ENCODE peak calls at places on chromosome 11, in five cellular contexts. D, R, P, K and O are unnamed samples.

GRCh38 chr11:1230121-1230455 is 7.2 kb downstream of the MUC5B start:
- DNase-seq in D (no peak), R (no peak), P (no peak), K (peak; percentile 46), O (no peak)

GRCh38 chr11:19723572-19724342 is 11.1 kb downstream of the NAV2 start:
- DNase-seq in D (peak; percentile 56), R (peak; percentile 20), P (peak; percentile 92), K (peak; percentile 84), O (no peak)

GRCh38 chr11:14094481-14095037 is 132.0 kb downstream of the SPON1 start:
- DNase-seq in D (no peak), R (no peak), P (no peak), K (no peak), O (no peak)

GRCh38 chr11:57327721-57328120 is 3.0 kb upstream of the TNKS1BP1 start:
- DNase-seq in D (no peak), R (no peak), P (no peak), K (no peak), O (no peak)

GRCh38 chr11:44987506-44987905 is 36.8 kb upstream of the TP53I11 start:
- DNase-seq in D (no peak), R (no peak), P (no peak), K (peak; percentile 46), O (no peak)

GRCh38 chr11:62013266-62014157 is 46.1 kb upstream of the FTH1 start:
- DNase-seq in D (no peak), R (no peak), P (no peak), K (no peak), O (no peak)

GRCh38 chr11:79332017-79332416 is 108.8 kb downstream of the TENM4 start:
- DNase-seq in D (no peak), R (no peak), P (no peak), K (no peak), O (no peak)

GRCh38 chr11:26553182-26553581 is 18.9 kb downstream of the MUC15 start:
- DNase-seq in D (no peak), R (no peak), P (no peak), K (no peak), O (no peak)

GRCh38 chr11:37343279-37343678 is 745.2 kb upstream of the RAG2 start:
- DNase-seq in D (no peak), R (no peak), P (no peak), K (no peak), O (no peak)

GRCh38 chr11:100459791-100460190 is 227.3 kb upstream of the ARHGAP42 start:
- DNase-seq in D (no peak), R (no peak), P (no peak), K (no peak), O (no peak)

GRCh38 chr11:75184051-75184450 is 33.1 kb downstream of the SLCO2B1 start:
- DNase-seq in D (no peak), R (no peak), P (no peak), K (no peak), O (no peak)

GRCh38 chr11:133064152-133064877 is 468.0 kb downstream of the OPCML start:
- DNase-seq in D (no peak), R (no peak), P (no peak), K (peak; percentile 76), O (peak; percentile 73)

GRCh38 chr11:103378931-103379330 is 269.7 kb downstream of the DYNC2H1 start:
- DNase-seq in D (no peak), R (no peak), P (no peak), K (no peak), O (no peak)

GRCh38 chr11:126440792-126441514 is 85.5 kb downstream of the ST3GAL4 start:
- DNase-seq in D (peak; percentile 61), R (peak; percentile 53), P (peak; percentile 66), K (peak; percentile 86), O (peak; percentile 60)

GRCh38 chr11:20162824-20163777 is 2.8 kb upstream of the DBX1 start:
- DNase-seq in D (no peak), R (no peak), P (peak; percentile 63), K (no peak), O (no peak)

GRCh38 chr11:60647087-60647486 is 52.3 kb upstream of the MS4A8 start:
- DNase-seq in D (no peak), R (no peak), P (no peak), K (no peak), O (no peak)

GRCh38 chr11:114482114-114482513 is 42.8 kb downstream of the REXO2 start:
- DNase-seq in D (no peak), R (no peak), P (no peak), K (no peak), O (no peak)

GRCh38 chr11:34464591-34465036 is 25.9 kb downstream of the CAT start:
- DNase-seq in D (no peak), R (no peak), P (no peak), K (no peak), O (no peak)

GRCh38 chr11:126712017-126712625 is 288.4 kb downstream of the KIRREL3 start:
- DNase-seq in D (no peak), R (no peak), P (no peak), K (no peak), O (no peak)

GRCh38 chr11:45662665-45663485 is 2.5 kb downstream of the CHST1 start:
- DNase-seq in D (no peak), R (no peak), P (no peak), K (peak; percentile 57), O (no peak)

GRCh38 chr11:118144301-118144701 is 8.3 kb downstream of the SCN4B start:
- DNase-seq in D (no peak), R (no peak), P (no peak), K (peak; percentile 54), O (no peak)

GRCh38 chr11:126927628-126928027 is 72.9 kb downstream of the KIRREL3 start:
- DNase-seq in D (no peak), R (no peak), P (no peak), K (no peak), O (no peak)

GRCh38 chr11:110763249-110764011 is 51.2 kb upstream of the ARHGAP20 start:
- DNase-seq in D (no peak), R (no peak), P (no peak), K (no peak), O (no peak)

GRCh38 chr11:100687032-100687629 is at the start of gene ARHGAP42:
- DNase-seq in D (no peak), R (peak; percentile 5), P (peak; percentile 78), K (peak; percentile 77), O (peak; percentile 61)

GRCh38 chr11:10633261-10633660 is 60.3 kb downstream of the IRAG1 start:
- DNase-seq in D (no peak), R (no peak), P (no peak), K (no peak), O (no peak)

GRCh38 chr11:40797981-40798380 is 661.5 kb downstream of the LRRC4C start:
- DNase-seq in D (no peak), R (no peak), P (peak; percentile 10), K (no peak), O (no peak)

GRCh38 chr11:12121504-12121903 is 11.1 kb downstream of the MICAL2 start:
- DNase-seq in D (no peak), R (no peak), P (peak; percentile 55), K (no peak), O (no peak)

GRCh38 chr11:124669193-124669592 is 4.3 kb downstream of the SIAE start:
- DNase-seq in D (peak; percentile 55), R (peak; percentile 59), P (peak; percentile 15), K (no peak), O (peak; percentile 23)

GRCh38 chr11:59557940-59558643 is 46.8 kb downstream of the OR4D9 start:
- DNase-seq in D (no peak), R (no peak), P (no peak), K (no peak), O (no peak)

GRCh38 chr11:119284344-119285157 is 32.4 kb downstream of the MCAM start:
- DNase-seq in D (peak; percentile 62), R (peak; percentile 62), P (no peak), K (no peak), O (no peak)

GRCh38 chr11:128157423-128158298 is 429.7 kb downstream of the ETS1 start:
- DNase-seq in D (peak; percentile 75), R (peak; percentile 73), P (peak; percentile 42), K (no peak), O (peak; percentile 76)

GRCh38 chr11:107017104-107017432 is 1.2 kb downstream of the GUCY1A2 start:
- DNase-seq in D (no peak), R (no peak), P (no peak), K (no peak), O (no peak)
- H3K4me3 ChIP-seq in D (no peak overlapping the region), R (no peak overlapping the region), P (peak overlapping the region; percentile 56), K (peak overlapping the region; percentile 48), O (no peak overlapping the region)

GRCh38 chr11:27945323-27945722 is 162.6 kb downstream of the KIF18A start:
- DNase-seq in D (no peak), R (no peak), P (no peak), K (no peak), O (no peak)

DNA sequence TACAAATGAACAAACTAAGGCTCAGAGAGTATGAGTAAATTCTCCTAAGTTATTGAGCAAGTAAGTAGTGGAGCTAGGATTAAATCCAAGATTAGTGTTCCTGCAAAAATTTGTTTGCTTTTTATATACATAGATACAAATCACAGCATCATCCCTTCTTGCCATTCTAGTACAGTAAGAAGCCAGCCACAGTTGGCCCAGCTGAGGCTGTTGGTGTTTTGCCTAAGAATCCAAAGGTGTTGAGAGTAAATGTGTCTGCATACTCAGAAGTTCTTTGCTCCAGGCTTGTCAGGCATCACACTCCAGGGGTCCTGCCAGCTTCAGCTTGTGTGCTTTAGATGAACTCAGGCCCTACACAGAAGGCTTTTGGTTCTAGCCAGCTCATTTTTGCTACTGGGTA is 157.6 kb downstream of the KIF18A start:
- DNase-seq in D (no peak), R (no peak), P (no peak), K (no peak), O (no peak)
- H3K4me3 ChIP-seq in D (no peak overlapping the region), R (no peak overlapping the region), P (no peak overlapping the region), K (no peak overlapping the region), O (no peak overlapping the region)

DNA sequence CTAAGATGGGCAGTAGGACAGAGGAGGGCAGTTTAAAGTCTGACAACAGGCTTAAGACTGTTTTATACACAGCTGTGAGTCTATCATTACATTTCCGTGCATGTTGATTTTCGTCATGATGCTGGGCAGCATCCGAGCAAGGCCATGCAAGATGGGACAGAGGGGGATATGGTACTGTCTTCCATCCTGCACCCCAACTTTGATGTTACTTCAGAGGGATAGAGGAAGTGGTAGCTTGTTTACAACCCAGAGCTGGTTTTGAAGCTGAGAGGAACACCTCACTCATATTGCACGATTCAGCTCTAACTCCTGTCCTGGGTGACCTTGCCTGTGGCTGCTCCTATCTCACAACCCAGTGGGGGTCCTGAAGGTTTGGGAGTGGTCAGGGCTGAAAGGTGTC is 3.0 kb upstream of the SORL1 start:
- DNase-seq in D (peak; percentile 52), R (peak; percentile 76), P (no peak), K (no peak), O (no peak)
- H3K4me3 ChIP-seq in D (peak overlapping the region; percentile 5), R (peak overlapping the region; percentile 23), P (no peak overlapping the region), K (no peak overlapping the region), O (no peak overlapping the region)

GRCh38 chr11:69466039-69466438 is 15.4 kb upstream of the LINC01488 start:
- DNase-seq in D (no peak), R (no peak), P (no peak), K (no peak), O (no peak)
- H3K4me3 ChIP-seq in D (no peak overlapping the region), R (no peak overlapping the region), P (no peak overlapping the region), K (no peak overlapping the region), O (no peak overlapping the region)